ENCODE peak calls at places on chromosomes 7 and 10, in five cellular contexts. One of them, this sample, is unnamed.

GRCh38 chr7:100866721-100867039 is 507 bp upstream of the TRIP6 start:
- DNase-seq in endothelial cell of umbilical vein: no peak
- DNase-seq in HCT116: no peak
- DNase-seq in PC-9: no peak
- DNase-seq in fibroblast of lung: no peak
- DNase-seq in this sample: no peak

GRCh38 chr10:8392216-8392615 is 337.7 kb downstream of the GATA3 start:
- DNase-seq in HCT116: no peak
- DNase-seq in PC-9: no peak
- DNase-seq in endothelial cell of umbilical vein: no peak
- DNase-seq in fibroblast of lung: peak; percentile 89
- DNase-seq in this sample: peak; percentile 60

GRCh38 chr10:127391875-127392274 is 157.2 kb upstream of the NPS start:
- DNase-seq in endothelial cell of umbilical vein: no peak
- DNase-seq in fibroblast of lung: no peak
- DNase-seq in PC-9: no peak
- DNase-seq in HCT116: no peak
- DNase-seq in this sample: no peak

GRCh38 chr10:91616124-91616523 is 16.7 kb downstream of the PPP1R3C start:
- DNase-seq in fibroblast of lung: peak; percentile 94
- DNase-seq in endothelial cell of umbilical vein: no peak
- DNase-seq in PC-9: no peak
- DNase-seq in HCT116: no peak
- DNase-seq in this sample: no peak

GRCh38 chr10:102347236-102347828 is 48.2 kb upstream of the NFKB2 start:
- DNase-seq in HCT116: peak; percentile 68
- DNase-seq in endothelial cell of umbilical vein: peak; percentile 77
- DNase-seq in PC-9: peak; percentile 39
- DNase-seq in fibroblast of lung: peak; percentile 40
- DNase-seq in this sample: peak; percentile 63

GRCh38 chr10:111098679-111099437 is 22.0 kb downstream of the ADRA2A start:
- DNase-seq in endothelial cell of umbilical vein: no peak
- DNase-seq in fibroblast of lung: no peak
- DNase-seq in HCT116: peak; percentile 19
- DNase-seq in PC-9: no peak
- DNase-seq in this sample: peak; percentile 45

GRCh38 chr7:5143935-5144903 is 45.8 kb upstream of the WIPI2 start:
- DNase-seq in PC-9: peak; percentile 21
- DNase-seq in endothelial cell of umbilical vein: no peak
- DNase-seq in HCT116: no peak
- DNase-seq in fibroblast of lung: peak; percentile 37
- DNase-seq in this sample: peak; percentile 37

GRCh38 chr10:75640803-75641202 is 209.4 kb downstream of the LRMDA start:
- DNase-seq in fibroblast of lung: no peak
- DNase-seq in PC-9: no peak
- DNase-seq in endothelial cell of umbilical vein: no peak
- DNase-seq in HCT116: no peak
- DNase-seq in this sample: no peak

GRCh38 chr7:143979359-143979758 is 20.8 kb upstream of the OR6B1 start:
- DNase-seq in fibroblast of lung: peak; percentile 76
- DNase-seq in PC-9: no peak
- DNase-seq in endothelial cell of umbilical vein: peak; percentile 38
- DNase-seq in HCT116: no peak
- DNase-seq in this sample: peak; percentile 74

GRCh38 chr10:86262671-86263165 is 103.9 kb downstream of the GRID1 start:
- DNase-seq in PC-9: no peak
- DNase-seq in HCT116: no peak
- DNase-seq in fibroblast of lung: peak; percentile 6
- DNase-seq in endothelial cell of umbilical vein: no peak
- DNase-seq in this sample: no peak

GRCh38 chr7:55172161-55172560 is 153.3 kb downstream of the EGFR start:
- DNase-seq in fibroblast of lung: no peak
- DNase-seq in HCT116: no peak
- DNase-seq in endothelial cell of umbilical vein: no peak
- DNase-seq in PC-9: no peak
- DNase-seq in this sample: no peak

GRCh38 chr7:103609778-103610177 is 163.8 kb upstream of the SLC26A5 start:
- DNase-seq in PC-9: no peak
- DNase-seq in endothelial cell of umbilical vein: no peak
- DNase-seq in HCT116: no peak
- DNase-seq in fibroblast of lung: no peak
- DNase-seq in this sample: no peak

DNA sequence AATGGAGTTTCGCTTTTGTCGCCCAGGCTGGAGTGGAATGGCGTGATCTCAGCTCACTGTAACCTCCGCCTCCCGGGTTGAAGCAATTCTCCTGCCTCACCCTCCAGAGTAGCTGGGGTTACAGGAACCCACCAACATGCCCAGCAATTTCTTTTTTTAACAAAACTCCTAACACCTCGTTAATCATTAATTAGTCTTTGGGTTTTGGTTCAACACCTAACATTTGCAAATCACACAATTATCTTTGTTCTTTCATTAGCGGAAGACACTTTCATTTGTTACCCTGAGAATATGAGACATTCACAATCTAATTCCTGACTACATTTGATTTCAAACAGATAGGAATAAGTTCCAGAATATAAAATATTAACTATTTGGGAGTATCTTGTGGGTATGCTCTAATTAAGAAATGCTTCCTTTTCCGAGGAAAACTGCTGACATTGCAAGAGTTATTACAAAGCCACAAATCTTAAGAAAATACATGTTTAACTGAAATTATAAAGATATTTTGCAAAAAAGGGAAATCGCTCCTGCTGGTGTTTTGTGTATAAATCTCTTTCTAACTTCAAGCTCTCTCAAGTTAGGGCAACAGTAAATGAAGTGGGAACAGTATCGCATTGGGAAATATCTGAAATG is 1.2 kb upstream of the LSM8 start:
- DNase-seq in endothelial cell of umbilical vein: no peak
- DNase-seq in HCT116: no peak
- DNase-seq in fibroblast of lung: no peak
- DNase-seq in PC-9: no peak
- DNase-seq in this sample: no peak
- H2AFZ ChIP-seq in endothelial cell of umbilical vein: peak overlapping the region; percentile 77
- H2AFZ ChIP-seq in HCT116: no peak overlapping the region
- H2AFZ ChIP-seq in fibroblast of lung: peak overlapping the region; percentile 92
- H2AFZ ChIP-seq in PC-9: peak overlapping the region; percentile 93
- H2AFZ ChIP-seq in this sample: peak overlapping the region; percentile 90

GRCh38 chr7:13067036-13067435 is 379.6 kb downstream of the ARL4A start:
- DNase-seq in fibroblast of lung: no peak
- DNase-seq in HCT116: no peak
- DNase-seq in PC-9: no peak
- DNase-seq in endothelial cell of umbilical vein: no peak
- DNase-seq in this sample: no peak

GRCh38 chr7:13060173-13060572 is 372.7 kb downstream of the ARL4A start:
- DNase-seq in HCT116: no peak
- DNase-seq in fibroblast of lung: no peak
- DNase-seq in endothelial cell of umbilical vein: no peak
- DNase-seq in PC-9: no peak
- DNase-seq in this sample: no peak

GRCh38 chr7:13061115-13061514 is 373.7 kb downstream of the ARL4A start:
- DNase-seq in HCT116: no peak
- DNase-seq in PC-9: no peak
- DNase-seq in fibroblast of lung: no peak
- DNase-seq in endothelial cell of umbilical vein: no peak
- DNase-seq in this sample: no peak

GRCh38 chr7:13057462-13058200 is 370.2 kb downstream of the ARL4A start:
- DNase-seq in endothelial cell of umbilical vein: peak; percentile 79
- DNase-seq in fibroblast of lung: no peak
- DNase-seq in PC-9: no peak
- DNase-seq in HCT116: no peak
- DNase-seq in this sample: no peak

GRCh38 chr7:13062596-13062995 is 375.2 kb downstream of the ARL4A start:
- DNase-seq in HCT116: no peak
- DNase-seq in endothelial cell of umbilical vein: no peak
- DNase-seq in fibroblast of lung: no peak
- DNase-seq in PC-9: no peak
- DNase-seq in this sample: no peak
- H2AFZ ChIP-seq in HCT116: no peak overlapping the region
- H2AFZ ChIP-seq in endothelial cell of umbilical vein: no peak overlapping the region
- H2AFZ ChIP-seq in fibroblast of lung: no peak overlapping the region
- H2AFZ ChIP-seq in PC-9: no peak overlapping the region
- H2AFZ ChIP-seq in this sample: no peak overlapping the region

DNA sequence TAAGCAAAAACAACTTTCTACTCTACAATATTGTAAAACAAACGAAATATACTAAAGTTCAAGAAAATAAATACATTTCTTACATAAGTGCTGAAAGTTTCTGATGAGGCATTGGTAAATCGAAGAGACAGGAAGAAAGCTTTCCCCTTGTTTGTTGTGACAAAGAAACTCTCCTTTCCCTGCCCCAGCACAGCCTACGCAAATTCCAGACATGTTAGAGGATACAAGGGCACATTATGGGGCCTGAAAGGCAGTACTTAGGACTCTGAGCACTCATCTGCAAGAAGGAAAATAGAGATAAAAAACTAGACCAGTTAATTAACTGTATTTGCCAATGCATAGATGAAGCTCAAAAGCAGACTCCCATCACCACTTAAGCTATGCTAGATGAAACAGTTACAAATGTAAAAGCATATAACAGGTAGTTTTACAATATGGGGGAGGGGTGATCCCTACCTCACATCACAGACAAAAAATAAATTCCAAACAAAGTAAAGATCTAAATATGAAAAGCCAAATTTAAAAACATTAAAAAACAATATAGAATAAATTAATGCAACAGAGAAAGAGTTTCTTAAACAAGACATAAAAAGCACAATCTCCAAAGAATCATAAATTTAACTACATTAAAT is 21.8 kb downstream of the ARHGAP19 start:
- DNase-seq in endothelial cell of umbilical vein: peak; percentile 17
- DNase-seq in HCT116: no peak
- DNase-seq in fibroblast of lung: peak; percentile 78
- DNase-seq in PC-9: no peak
- DNase-seq in this sample: peak; percentile 68
- H2AFZ ChIP-seq in endothelial cell of umbilical vein: no peak overlapping the region
- H2AFZ ChIP-seq in HCT116: no peak overlapping the region
- H2AFZ ChIP-seq in fibroblast of lung: no peak overlapping the region
- H2AFZ ChIP-seq in PC-9: no peak overlapping the region
- H2AFZ ChIP-seq in this sample: peak overlapping the region; percentile 11

GRCh38 chr7:138657854-138658386 is 43.2 kb downstream of the SVOPL start:
- DNase-seq in fibroblast of lung: no peak
- DNase-seq in endothelial cell of umbilical vein: no peak
- DNase-seq in PC-9: peak; percentile 60
- DNase-seq in HCT116: no peak
- DNase-seq in this sample: no peak

GRCh38 chr7:138656952-138657351 is 44.2 kb downstream of the SVOPL start:
- DNase-seq in PC-9: no peak
- DNase-seq in endothelial cell of umbilical vein: no peak
- DNase-seq in fibroblast of lung: no peak
- DNase-seq in HCT116: no peak
- DNase-seq in this sample: no peak

GRCh38 chr7:138649506-138649905 is 51.7 kb downstream of the SVOPL start:
- DNase-seq in fibroblast of lung: no peak
- DNase-seq in PC-9: no peak
- DNase-seq in HCT116: no peak
- DNase-seq in endothelial cell of umbilical vein: no peak
- DNase-seq in this sample: peak; percentile 9

GRCh38 chr7:138658889-138659288 is 42.3 kb downstream of the SVOPL start:
- DNase-seq in endothelial cell of umbilical vein: no peak
- DNase-seq in fibroblast of lung: no peak
- DNase-seq in PC-9: peak; percentile 36
- DNase-seq in HCT116: no peak
- DNase-seq in this sample: no peak

DNA sequence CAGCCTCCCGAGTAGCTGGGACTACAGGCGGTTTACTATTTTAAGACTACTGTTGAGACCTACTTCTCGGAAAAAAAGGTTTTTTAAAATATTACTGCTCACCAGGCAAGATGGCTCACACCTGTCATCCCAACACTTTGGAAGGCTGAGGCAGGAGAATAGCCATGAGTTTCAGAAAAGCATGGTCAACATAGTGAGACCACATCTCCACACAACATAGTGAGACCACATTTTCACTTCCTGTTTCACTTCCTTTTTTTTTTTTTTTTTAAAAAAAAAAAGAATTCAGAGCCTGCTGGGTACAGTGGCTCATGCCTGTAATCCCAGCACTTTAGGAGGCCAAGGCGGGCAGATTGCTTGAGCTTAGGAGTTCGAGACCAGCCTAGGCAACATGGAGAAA is 46.5 kb downstream of the SVOPL start:
- DNase-seq in endothelial cell of umbilical vein: no peak
- DNase-seq in PC-9: no peak
- DNase-seq in fibroblast of lung: no peak
- DNase-seq in HCT116: no peak
- DNase-seq in this sample: no peak
- H2AFZ ChIP-seq in endothelial cell of umbilical vein: no peak overlapping the region
- H2AFZ ChIP-seq in PC-9: no peak overlapping the region
- H2AFZ ChIP-seq in fibroblast of lung: no peak overlapping the region
- H2AFZ ChIP-seq in HCT116: no peak overlapping the region
- H2AFZ ChIP-seq in this sample: no peak overlapping the region

GRCh38 chr7:151710646-151711434 is 166.1 kb downstream of the PRKAG2 start:
- DNase-seq in endothelial cell of umbilical vein: no peak
- DNase-seq in HCT116: no peak
- DNase-seq in fibroblast of lung: no peak
- DNase-seq in PC-9: no peak
- DNase-seq in this sample: no peak
- H2AFZ ChIP-seq in endothelial cell of umbilical vein: no peak overlapping the region
- H2AFZ ChIP-seq in HCT116: no peak overlapping the region
- H2AFZ ChIP-seq in fibroblast of lung: no peak overlapping the region
- H2AFZ ChIP-seq in PC-9: no peak overlapping the region
- H2AFZ ChIP-seq in this sample: no peak overlapping the region

GRCh38 chr7:133770863-133771492 is 356.2 kb upstream of the LRGUK start:
- DNase-seq in fibroblast of lung: peak; percentile 67
- DNase-seq in endothelial cell of umbilical vein: peak; percentile 53
- DNase-seq in HCT116: no peak
- DNase-seq in PC-9: no peak
- DNase-seq in this sample: peak; percentile 58
- H2AFZ ChIP-seq in fibroblast of lung: no peak overlapping the region
- H2AFZ ChIP-seq in endothelial cell of umbilical vein: no peak overlapping the region
- H2AFZ ChIP-seq in HCT116: no peak overlapping the region
- H2AFZ ChIP-seq in PC-9: no peak overlapping the region
- H2AFZ ChIP-seq in this sample: no peak overlapping the region

GRCh38 chr7:139844779-139845442 is 15.8 kb downstream of the TBXAS1 start:
- DNase-seq in PC-9: no peak
- DNase-seq in fibroblast of lung: no peak
- DNase-seq in endothelial cell of umbilical vein: no peak
- DNase-seq in HCT116: no peak
- DNase-seq in this sample: no peak
- H2AFZ ChIP-seq in PC-9: peak overlapping the region; percentile 41
- H2AFZ ChIP-seq in fibroblast of lung: no peak overlapping the region
- H2AFZ ChIP-seq in endothelial cell of umbilical vein: no peak overlapping the region
- H2AFZ ChIP-seq in HCT116: no peak overlapping the region
- H2AFZ ChIP-seq in this sample: no peak overlapping the region